ENCODE peak calls at places on chromosomes 5 and 9, in five cellular contexts. One of them, this sample, is unnamed.

GRCh38 chr5:43195670-43196265 is 3.7 kb downstream of the NIM1K start:
- DNase-seq in fibroblast of the aortic adventitia: no peak
- DNase-seq in GM23338: no peak
- DNase-seq in IMR-90: no peak
- DNase-seq in adrenal gland: no peak
- DNase-seq in this sample: no peak

GRCh38 chr9:108885643-108886348 is 23.7 kb downstream of the ACTL7A start:
- DNase-seq in GM23338: no peak
- DNase-seq in fibroblast of the aortic adventitia: peak; percentile 78
- DNase-seq in IMR-90: peak; percentile 84
- DNase-seq in adrenal gland: peak; percentile 94
- DNase-seq in this sample: peak; percentile 23

GRCh38 chr9:71355884-71356283 is 234.5 kb upstream of the TRPM3 start:
- DNase-seq in GM23338: peak; percentile 80
- DNase-seq in IMR-90: no peak
- DNase-seq in adrenal gland: no peak
- DNase-seq in fibroblast of the aortic adventitia: no peak
- DNase-seq in this sample: no peak

GRCh38 chr5:14153932-14154646 is 10.9 kb downstream of the TRIO start:
- DNase-seq in IMR-90: peak; percentile 83
- DNase-seq in adrenal gland: peak; percentile 78
- DNase-seq in GM23338: peak; percentile 63
- DNase-seq in fibroblast of the aortic adventitia: peak; percentile 79
- DNase-seq in this sample: no peak

GRCh38 chr9:135402739-135403695 is 76.6 kb upstream of the PPP1R26 start:
- DNase-seq in fibroblast of the aortic adventitia: no peak
- DNase-seq in GM23338: no peak
- DNase-seq in IMR-90: no peak
- DNase-seq in adrenal gland: no peak
- DNase-seq in this sample: no peak

GRCh38 chr5:37777472-37778135 is 62.2 kb downstream of the GDNF start:
- DNase-seq in fibroblast of the aortic adventitia: peak; percentile 22
- DNase-seq in adrenal gland: no peak
- DNase-seq in IMR-90: peak; percentile 48
- DNase-seq in GM23338: no peak
- DNase-seq in this sample: no peak

GRCh38 chr5:150219142-150219541 is 29.3 kb downstream of the SLC6A7 start:
- DNase-seq in adrenal gland: no peak
- DNase-seq in fibroblast of the aortic adventitia: no peak
- DNase-seq in IMR-90: peak; percentile 12
- DNase-seq in GM23338: peak; percentile 38
- DNase-seq in this sample: no peak

GRCh38 chr5:151458314-151458713 is 10.9 kb downstream of the SLC36A1 start:
- DNase-seq in GM23338: no peak
- DNase-seq in IMR-90: no peak
- DNase-seq in adrenal gland: no peak
- DNase-seq in fibroblast of the aortic adventitia: no peak
- DNase-seq in this sample: no peak

GRCh38 chr9:7974335-7975005 is 174.9 kb upstream of the DMAC1 start:
- DNase-seq in GM23338: no peak
- DNase-seq in fibroblast of the aortic adventitia: no peak
- DNase-seq in IMR-90: no peak
- DNase-seq in adrenal gland: no peak
- DNase-seq in this sample: no peak

GRCh38 chr5:134943547-134943946 is 24.2 kb upstream of the CATSPER3 start:
- DNase-seq in GM23338: no peak
- DNase-seq in fibroblast of the aortic adventitia: no peak
- DNase-seq in IMR-90: no peak
- DNase-seq in adrenal gland: no peak
- DNase-seq in this sample: no peak

GRCh38 chr9:104780796-104781395 is 17.0 kb downstream of the NIPSNAP3B start:
- DNase-seq in adrenal gland: no peak
- DNase-seq in fibroblast of the aortic adventitia: peak; percentile 39
- DNase-seq in GM23338: peak; percentile 15
- DNase-seq in IMR-90: peak; percentile 32
- DNase-seq in this sample: no peak

GRCh38 chr5:84239509-84239908 is 145.2 kb downstream of the EDIL3 start:
- DNase-seq in IMR-90: peak; percentile 70
- DNase-seq in adrenal gland: no peak
- DNase-seq in GM23338: no peak
- DNase-seq in fibroblast of the aortic adventitia: peak; percentile 86
- DNase-seq in this sample: no peak

GRCh38 chr9:22010881-22011625 is 1.9 kb upstream of the CDKN2B start:
- DNase-seq in adrenal gland: no peak
- DNase-seq in GM23338: peak; percentile 87
- DNase-seq in fibroblast of the aortic adventitia: peak; percentile 57
- DNase-seq in IMR-90: peak; percentile 47
- DNase-seq in this sample: no peak

GRCh38 chr9:14910178-14910805 is at the start of gene FREM1:
- DNase-seq in fibroblast of the aortic adventitia: no peak
- DNase-seq in adrenal gland: peak; percentile 57
- DNase-seq in IMR-90: no peak
- DNase-seq in GM23338: peak; percentile 79
- DNase-seq in this sample: no peak

GRCh38 chr5:158922816-158923215 is 176.9 kb downstream of the EBF1 start:
- DNase-seq in GM23338: no peak
- DNase-seq in fibroblast of the aortic adventitia: no peak
- DNase-seq in adrenal gland: no peak
- DNase-seq in IMR-90: no peak
- DNase-seq in this sample: no peak

GRCh38 chr9:101427957-101428655 is 7.5 kb downstream of the ALDOB start:
- DNase-seq in GM23338: no peak
- DNase-seq in IMR-90: no peak
- DNase-seq in adrenal gland: no peak
- DNase-seq in fibroblast of the aortic adventitia: no peak
- DNase-seq in this sample: no peak

GRCh38 chr5:34869256-34869655 is 30.3 kb downstream of the TTC23L start:
- DNase-seq in IMR-90: no peak
- DNase-seq in adrenal gland: no peak
- DNase-seq in fibroblast of the aortic adventitia: no peak
- DNase-seq in GM23338: no peak
- DNase-seq in this sample: no peak

GRCh38 chr9:95757483-95757882 is 118.0 kb upstream of the ERCC6L2 start:
- DNase-seq in GM23338: no peak
- DNase-seq in IMR-90: no peak
- DNase-seq in adrenal gland: no peak
- DNase-seq in fibroblast of the aortic adventitia: no peak
- DNase-seq in this sample: no peak

GRCh38 chr9:133715866-133716563 is 22.1 kb downstream of the SARDH start:
- DNase-seq in fibroblast of the aortic adventitia: no peak
- DNase-seq in GM23338: peak; percentile 71
- DNase-seq in adrenal gland: no peak
- DNase-seq in IMR-90: peak; percentile 22
- DNase-seq in this sample: no peak

GRCh38 chr5:172004824-172005237 is 1.6 kb downstream of the FBXW11 start:
- DNase-seq in fibroblast of the aortic adventitia: peak; percentile 35
- DNase-seq in GM23338: no peak
- DNase-seq in IMR-90: no peak
- DNase-seq in adrenal gland: no peak
- DNase-seq in this sample: no peak

GRCh38 chr9:122084276-122084675 is 8.8 kb downstream of the TTLL11 start:
- DNase-seq in GM23338: no peak
- DNase-seq in adrenal gland: no peak
- DNase-seq in IMR-90: no peak
- DNase-seq in fibroblast of the aortic adventitia: no peak
- DNase-seq in this sample: no peak
- H3K4me3 ChIP-seq in GM23338: no peak overlapping the region
- H3K4me3 ChIP-seq in adrenal gland: no peak overlapping the region
- H3K4me3 ChIP-seq in IMR-90: no peak overlapping the region
- H3K4me3 ChIP-seq in fibroblast of the aortic adventitia: no peak overlapping the region
- H3K4me3 ChIP-seq in this sample: no peak overlapping the region

GRCh38 chr9:115144706-115145105 is 26.7 kb upstream of the TNC start:
- DNase-seq in IMR-90: no peak
- DNase-seq in GM23338: no peak
- DNase-seq in fibroblast of the aortic adventitia: no peak
- DNase-seq in adrenal gland: no peak
- DNase-seq in this sample: no peak
- TF ChIP-seq CTCF in IMR-90: no peak
- TF ChIP-seq CTCF in GM23338: no peak
- TF ChIP-seq CTCF in fibroblast of the aortic adventitia: no peak
- TF ChIP-seq CTCF in adrenal gland: no peak
- TF ChIP-seq CTCF in this sample: no peak

DNA sequence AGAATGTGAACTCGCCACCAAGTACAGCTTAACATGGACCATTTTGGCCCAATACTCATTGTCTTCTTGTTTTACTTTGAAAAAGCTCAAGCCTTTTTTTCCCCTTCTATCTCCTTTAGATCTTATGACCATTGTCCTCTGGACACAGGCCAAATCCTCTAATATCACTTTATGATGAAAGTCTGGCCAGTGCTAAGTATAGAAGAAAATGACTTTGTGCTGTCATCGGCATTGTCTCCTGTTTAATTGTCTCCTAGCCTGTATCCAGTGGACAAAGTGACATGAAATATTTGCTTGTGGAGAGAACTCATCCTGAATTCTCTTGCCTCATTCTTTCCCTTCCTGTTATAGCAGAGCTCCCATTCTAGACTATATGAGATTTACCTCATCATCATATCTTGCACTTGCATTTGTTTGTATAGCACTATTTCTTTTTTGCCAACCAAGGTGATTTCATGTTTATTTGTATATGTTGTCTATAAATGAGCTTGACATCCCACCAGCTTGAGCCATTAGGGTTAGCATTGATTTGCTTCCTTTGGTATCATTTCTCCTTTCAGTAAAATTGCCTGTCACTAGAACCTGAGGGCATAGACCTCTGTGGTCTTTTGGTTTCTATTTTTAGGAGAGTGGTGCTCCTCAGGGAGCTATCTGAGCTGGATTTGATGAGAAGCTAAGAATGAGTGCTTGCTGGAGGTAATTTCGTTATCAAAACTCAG is 18.8 kb upstream of the TNFAIP8 start:
- DNase-seq in adrenal gland: no peak
- DNase-seq in IMR-90: no peak
- DNase-seq in fibroblast of the aortic adventitia: peak; percentile 20
- DNase-seq in GM23338: no peak
- DNase-seq in this sample: no peak
- H3K4me3 ChIP-seq in adrenal gland: no peak overlapping the region
- H3K4me3 ChIP-seq in IMR-90: no peak overlapping the region
- H3K4me3 ChIP-seq in fibroblast of the aortic adventitia: no peak overlapping the region
- H3K4me3 ChIP-seq in GM23338: no peak overlapping the region
- H3K4me3 ChIP-seq in this sample: no peak overlapping the region

GRCh38 chr9:116166713-116167112 is 13.1 kb downstream of the PAPPA start:
- DNase-seq in fibroblast of the aortic adventitia: no peak
- DNase-seq in adrenal gland: no peak
- DNase-seq in IMR-90: no peak
- DNase-seq in GM23338: peak; percentile 52
- DNase-seq in this sample: no peak
- TF ChIP-seq CTCF in fibroblast of the aortic adventitia: peak; percentile 26
- TF ChIP-seq CTCF in adrenal gland: no peak
- TF ChIP-seq CTCF in IMR-90: peak; percentile 31
- TF ChIP-seq CTCF in GM23338: peak; percentile 61
- TF ChIP-seq CTCF in this sample: no peak

GRCh38 chr5:33807771-33808170 is 84.0 kb downstream of the ADAMTS12 start:
- DNase-seq in adrenal gland: no peak
- DNase-seq in GM23338: no peak
- DNase-seq in fibroblast of the aortic adventitia: no peak
- DNase-seq in IMR-90: peak; percentile 22
- DNase-seq in this sample: no peak

GRCh38 chr5:33810491-33811120 is 81.2 kb downstream of the ADAMTS12 start:
- DNase-seq in fibroblast of the aortic adventitia: no peak
- DNase-seq in IMR-90: peak; percentile 50
- DNase-seq in GM23338: no peak
- DNase-seq in adrenal gland: no peak
- DNase-seq in this sample: no peak

GRCh38 chr5:33806736-33807442 is 84.9 kb downstream of the ADAMTS12 start:
- DNase-seq in adrenal gland: no peak
- DNase-seq in IMR-90: peak; percentile 87
- DNase-seq in GM23338: no peak
- DNase-seq in fibroblast of the aortic adventitia: peak; percentile 72
- DNase-seq in this sample: no peak

DNA sequence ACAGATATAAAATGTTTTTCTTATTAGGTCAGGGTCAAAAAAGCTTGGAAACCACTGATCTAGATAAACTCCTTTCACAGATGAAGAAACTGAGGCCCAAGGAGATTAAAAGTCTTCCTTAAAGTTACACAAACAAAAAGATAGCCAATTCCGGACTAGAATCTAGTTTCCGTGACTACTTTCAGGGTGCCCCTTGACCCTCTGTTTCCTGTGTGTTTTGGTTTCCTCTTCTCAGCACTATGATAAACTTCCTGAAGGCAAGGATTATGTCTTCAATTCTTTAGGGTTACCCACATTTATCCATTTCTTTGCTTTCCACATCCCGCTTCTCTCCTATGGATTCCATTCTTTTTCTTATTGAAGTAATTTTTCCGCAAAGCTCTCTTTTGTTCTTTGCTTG is 83.1 kb downstream of the ADAMTS12 start:
- DNase-seq in fibroblast of the aortic adventitia: no peak
- DNase-seq in adrenal gland: no peak
- DNase-seq in IMR-90: no peak
- DNase-seq in GM23338: no peak
- DNase-seq in this sample: no peak
- H3K4me3 ChIP-seq in fibroblast of the aortic adventitia: no peak overlapping the region
- H3K4me3 ChIP-seq in adrenal gland: no peak overlapping the region
- H3K4me3 ChIP-seq in IMR-90: no peak overlapping the region
- H3K4me3 ChIP-seq in GM23338: no peak overlapping the region
- H3K4me3 ChIP-seq in this sample: no peak overlapping the region

DNA sequence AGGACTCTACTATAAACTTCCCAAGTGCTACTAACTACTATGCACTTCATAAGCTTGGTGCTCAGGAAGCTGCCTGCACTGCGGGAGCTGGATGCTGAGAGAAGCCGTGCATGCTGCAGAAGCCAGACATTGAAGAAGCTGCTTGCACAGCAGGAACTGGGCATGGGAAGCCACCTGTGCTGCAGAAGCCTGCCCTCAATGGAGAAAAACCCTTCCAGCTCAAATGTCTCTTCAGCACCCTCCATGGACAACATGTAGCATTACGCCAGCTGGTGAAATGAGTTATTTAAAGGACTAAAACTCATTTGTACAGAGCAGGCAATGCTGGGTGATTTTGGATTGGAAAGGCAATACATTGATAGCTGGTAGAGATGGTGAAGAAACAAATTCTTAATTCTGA is 247.2 kb downstream of the KIF4B start:
- DNase-seq in GM23338: peak; percentile 81
- DNase-seq in IMR-90: no peak
- DNase-seq in adrenal gland: no peak
- DNase-seq in fibroblast of the aortic adventitia: no peak
- DNase-seq in this sample: no peak
- TF ChIP-seq CTCF in GM23338: peak; percentile 52
- TF ChIP-seq CTCF in IMR-90: no peak
- TF ChIP-seq CTCF in adrenal gland: no peak
- TF ChIP-seq CTCF in fibroblast of the aortic adventitia: no peak
- TF ChIP-seq CTCF in this sample: no peak

GRCh38 chr9:136853596-136854112 is 1.5 kb downstream of the MAMDC4 start:
- DNase-seq in adrenal gland: peak; percentile 48
- DNase-seq in IMR-90: no peak
- DNase-seq in GM23338: no peak
- DNase-seq in fibroblast of the aortic adventitia: no peak
- DNase-seq in this sample: no peak
- H3K4me3 ChIP-seq in adrenal gland: no peak overlapping the region
- H3K4me3 ChIP-seq in IMR-90: no peak overlapping the region
- H3K4me3 ChIP-seq in GM23338: no peak overlapping the region
- H3K4me3 ChIP-seq in fibroblast of the aortic adventitia: no peak overlapping the region
- H3K4me3 ChIP-seq in this sample: no peak overlapping the region